ENCODE peak calls at places on chromosomes 6 and 20, in five cellular contexts. One of them, this sample, is unnamed.

GRCh38 chr6:101296184-101296583 is 97.3 kb upstream of the GRIK2 start:
- DNase-seq in ovary: no peak
- DNase-seq in body of pancreas: no peak
- DNase-seq in fibroblast of lung: peak; percentile 34
- DNase-seq in IMR-90: peak; percentile 2
- DNase-seq in this sample: no peak

GRCh38 chr20:58106143-58106750 is 122.2 kb downstream of the ANKRD60 start:
- DNase-seq in fibroblast of lung: peak; percentile 25
- DNase-seq in IMR-90: no peak
- DNase-seq in body of pancreas: no peak
- DNase-seq in ovary: no peak
- DNase-seq in this sample: no peak

GRCh38 chr6:10347561-10348327 is 67.1 kb downstream of the TFAP2A start:
- DNase-seq in ovary: no peak
- DNase-seq in fibroblast of lung: peak; percentile 57
- DNase-seq in IMR-90: peak; percentile 24
- DNase-seq in body of pancreas: no peak
- DNase-seq in this sample: peak; percentile 68

GRCh38 chr6:3195695-3196497 is 31.6 kb downstream of the TUBB2B start:
- DNase-seq in IMR-90: no peak
- DNase-seq in fibroblast of lung: peak; percentile 36
- DNase-seq in ovary: no peak
- DNase-seq in body of pancreas: no peak
- DNase-seq in this sample: no peak

GRCh38 chr20:17661121-17661744 is 20.8 kb downstream of the RRBP1 start:
- DNase-seq in fibroblast of lung: peak; percentile 35
- DNase-seq in IMR-90: no peak
- DNase-seq in ovary: no peak
- DNase-seq in body of pancreas: peak; percentile 10
- DNase-seq in this sample: peak; percentile 11

GRCh38 chr6:2037230-2037926 is 208.0 kb downstream of the GMDS start:
- DNase-seq in ovary: no peak
- DNase-seq in body of pancreas: no peak
- DNase-seq in fibroblast of lung: peak; percentile 7
- DNase-seq in IMR-90: peak; percentile 28
- DNase-seq in this sample: no peak

GRCh38 chr6:39892490-39893129 is 41.7 kb downstream of the MOCS1 start:
- DNase-seq in IMR-90: peak; percentile 69
- DNase-seq in fibroblast of lung: peak; percentile 54
- DNase-seq in body of pancreas: peak; percentile 79
- DNase-seq in ovary: peak; percentile 54
- DNase-seq in this sample: no peak

GRCh38 chr20:2093200-2093781 is 8.3 kb upstream of the STK35 start:
- DNase-seq in body of pancreas: no peak
- DNase-seq in ovary: no peak
- DNase-seq in fibroblast of lung: no peak
- DNase-seq in IMR-90: no peak
- DNase-seq in this sample: no peak

GRCh38 chr6:44001318-44001868 is 125.9 kb downstream of the MRPL14 start:
- DNase-seq in body of pancreas: no peak
- DNase-seq in ovary: no peak
- DNase-seq in IMR-90: no peak
- DNase-seq in fibroblast of lung: no peak
- DNase-seq in this sample: no peak

GRCh38 chr20:25055711-25056492 is 2.0 kb downstream of the ACSS1 start:
- DNase-seq in IMR-90: peak; percentile 4
- DNase-seq in ovary: peak; percentile 57
- DNase-seq in fibroblast of lung: peak; percentile 42
- DNase-seq in body of pancreas: peak; percentile 22
- DNase-seq in this sample: no peak

GRCh38 chr6:10381133-10381829 is 33.6 kb downstream of the TFAP2A start:
- DNase-seq in fibroblast of lung: no peak
- DNase-seq in ovary: no peak
- DNase-seq in IMR-90: no peak
- DNase-seq in body of pancreas: no peak
- DNase-seq in this sample: no peak

GRCh38 chr6:160035241-160035640 is 66.4 kb downstream of the IGF2R start:
- DNase-seq in body of pancreas: no peak
- DNase-seq in ovary: no peak
- DNase-seq in IMR-90: no peak
- DNase-seq in fibroblast of lung: no peak
- DNase-seq in this sample: no peak

GRCh38 chr6:5906340-5906670 is 100.4 kb downstream of the NRN1 start:
- DNase-seq in ovary: no peak
- DNase-seq in body of pancreas: no peak
- DNase-seq in IMR-90: no peak
- DNase-seq in fibroblast of lung: no peak
- DNase-seq in this sample: no peak

GRCh38 chr6:46323312-46323965 is 152.7 kb upstream of the ENPP5 start:
- DNase-seq in body of pancreas: no peak
- DNase-seq in ovary: no peak
- DNase-seq in IMR-90: peak; percentile 67
- DNase-seq in fibroblast of lung: peak; percentile 95
- DNase-seq in this sample: no peak

GRCh38 chr6:72464246-72464645 is 157.6 kb upstream of the KCNQ5 start:
- DNase-seq in ovary: no peak
- DNase-seq in fibroblast of lung: peak; percentile 5
- DNase-seq in body of pancreas: no peak
- DNase-seq in IMR-90: peak; percentile 24
- DNase-seq in this sample: no peak

GRCh38 chr6:170096803-170097504 is 193.9 kb downstream of the DLL1 start:
- DNase-seq in fibroblast of lung: no peak
- DNase-seq in ovary: peak; percentile 2
- DNase-seq in IMR-90: no peak
- DNase-seq in body of pancreas: no peak
- DNase-seq in this sample: peak; percentile 34

GRCh38 chr6:110217255-110217654 is 37.0 kb downstream of the CDC40 start:
- DNase-seq in ovary: no peak
- DNase-seq in fibroblast of lung: peak; percentile 61
- DNase-seq in body of pancreas: no peak
- DNase-seq in IMR-90: peak; percentile 43
- DNase-seq in this sample: no peak

GRCh38 chr6:132392792-132393191 is 8.5 kb downstream of the MOXD1 start:
- DNase-seq in IMR-90: no peak
- DNase-seq in fibroblast of lung: no peak
- DNase-seq in body of pancreas: no peak
- DNase-seq in ovary: no peak
- DNase-seq in this sample: no peak

GRCh38 chr6:7725412-7725811 is 487 bp upstream of the BMP6 start:
- DNase-seq in IMR-90: no peak
- DNase-seq in body of pancreas: no peak
- DNase-seq in ovary: no peak
- DNase-seq in fibroblast of lung: no peak
- DNase-seq in this sample: no peak

GRCh38 chr20:1313236-1313964 is 15.5 kb downstream of the SDCBP2 start:
- DNase-seq in ovary: peak; percentile 79
- DNase-seq in body of pancreas: peak; percentile 75
- DNase-seq in IMR-90: peak; percentile 71
- DNase-seq in fibroblast of lung: peak; percentile 55
- DNase-seq in this sample: no peak

GRCh38 chr6:113591896-113592827 is 265.0 kb upstream of the MARCKS start:
- DNase-seq in ovary: no peak
- DNase-seq in fibroblast of lung: peak; percentile 48
- DNase-seq in IMR-90: peak; percentile 31
- DNase-seq in body of pancreas: peak; percentile 17
- DNase-seq in this sample: no peak

GRCh38 chr20:38357653-38358207 is 11.4 kb downstream of the LBP start:
- DNase-seq in IMR-90: peak; percentile 15
- DNase-seq in ovary: no peak
- DNase-seq in body of pancreas: no peak
- DNase-seq in fibroblast of lung: peak; percentile 28
- DNase-seq in this sample: no peak

GRCh38 chr20:25148982-25149846 is 46.3 kb upstream of the ENTPD6 start:
- DNase-seq in body of pancreas: no peak
- DNase-seq in ovary: no peak
- DNase-seq in fibroblast of lung: no peak
- DNase-seq in IMR-90: no peak
- DNase-seq in this sample: no peak

GRCh38 chr6:16697437-16698162 is 63.7 kb downstream of the ATXN1 start:
- DNase-seq in ovary: no peak
- DNase-seq in fibroblast of lung: no peak
- DNase-seq in IMR-90: no peak
- DNase-seq in body of pancreas: no peak
- DNase-seq in this sample: no peak

GRCh38 chr20:53623454-53624206 is 30.0 kb upstream of the ZNF217 start:
- DNase-seq in IMR-90: peak; percentile 77
- DNase-seq in body of pancreas: peak; percentile 67
- DNase-seq in ovary: peak; percentile 74
- DNase-seq in fibroblast of lung: peak; percentile 76
- DNase-seq in this sample: peak; percentile 82

GRCh38 chr6:5999688-6000608 is 6.8 kb downstream of the NRN1 start:
- DNase-seq in body of pancreas: no peak
- DNase-seq in IMR-90: no peak
- DNase-seq in ovary: no peak
- DNase-seq in fibroblast of lung: no peak
- DNase-seq in this sample: no peak

GRCh38 chr6:75266716-75267291 is 17.8 kb downstream of the TMEM30A start:
- DNase-seq in IMR-90: peak; percentile 76
- DNase-seq in ovary: no peak
- DNase-seq in fibroblast of lung: peak; percentile 47
- DNase-seq in body of pancreas: no peak
- DNase-seq in this sample: no peak

GRCh38 chr6:3825331-3825831 is 23.8 kb upstream of the FAM50B start:
- DNase-seq in fibroblast of lung: peak; percentile 68
- DNase-seq in IMR-90: peak; percentile 32
- DNase-seq in ovary: peak; percentile 37
- DNase-seq in body of pancreas: peak; percentile 41
- DNase-seq in this sample: no peak

GRCh38 chr20:20079102-20079784 is 26.9 kb downstream of the CFAP61 start:
- DNase-seq in fibroblast of lung: no peak
- DNase-seq in ovary: no peak
- DNase-seq in body of pancreas: no peak
- DNase-seq in IMR-90: no peak
- DNase-seq in this sample: no peak

GRCh38 chr6:161374971-161375873 is 101.4 kb upstream of the AGPAT4 start:
- DNase-seq in fibroblast of lung: peak; percentile 68
- DNase-seq in body of pancreas: peak; percentile 39
- DNase-seq in ovary: no peak
- DNase-seq in IMR-90: no peak
- DNase-seq in this sample: no peak

GRCh38 chr20:25399038-25399430 is 8.4 kb upstream of the ABHD12 start:
- DNase-seq in fibroblast of lung: peak; percentile 62
- DNase-seq in body of pancreas: peak; percentile 41
- DNase-seq in IMR-90: peak; percentile 83
- DNase-seq in ovary: no peak
- DNase-seq in this sample: no peak

GRCh38 chr6:102660288-102660687 is 1266.8 kb downstream of the GRIK2 start:
- DNase-seq in body of pancreas: no peak
- DNase-seq in IMR-90: no peak
- DNase-seq in ovary: no peak
- DNase-seq in fibroblast of lung: peak; percentile 1
- DNase-seq in this sample: no peak

DNA sequence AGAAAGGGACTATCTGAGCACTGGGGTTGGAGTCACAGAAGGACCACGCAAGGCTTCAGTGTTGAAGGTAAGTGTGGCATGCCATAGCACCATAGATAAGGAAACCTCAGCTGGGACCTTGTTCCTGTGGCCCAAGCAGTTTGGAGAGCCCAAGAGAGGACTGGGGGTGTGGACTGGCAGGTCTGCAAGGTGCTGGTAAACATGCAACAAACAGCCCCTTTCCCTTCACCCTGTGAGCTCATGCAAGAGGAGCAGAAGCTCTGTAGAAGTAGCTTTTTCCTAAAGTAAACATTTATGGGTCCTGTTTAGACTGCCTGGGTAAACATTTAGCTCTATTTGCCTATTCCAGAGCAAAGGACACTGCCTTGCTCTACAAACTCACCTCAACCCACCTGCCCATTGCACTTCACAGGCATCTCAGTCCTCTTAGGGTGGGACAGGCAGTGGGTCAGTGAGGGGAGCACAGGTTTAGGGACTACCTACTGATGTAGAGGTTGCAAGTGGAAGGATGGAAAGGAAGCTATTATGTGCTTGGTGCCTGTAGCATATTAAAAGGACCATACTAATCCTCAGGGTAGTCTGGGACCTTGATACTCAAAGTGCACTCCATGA is 12.0 kb downstream of the ZSCAN31 start:
- DNase-seq in ovary: no peak
- DNase-seq in fibroblast of lung: no peak
- DNase-seq in IMR-90: no peak
- DNase-seq in body of pancreas: no peak
- DNase-seq in this sample: no peak
- H3K9me3 ChIP-seq in ovary: peaks cover 22% of the 10 kb centered on the region
- H3K9me3 ChIP-seq in fibroblast of lung: peaks cover 1% of the 10 kb centered on the region
- H3K9me3 ChIP-seq in IMR-90: peaks cover 22% of the 10 kb centered on the region
- H3K9me3 ChIP-seq in body of pancreas: no peaks in the 10 kb centered on the region
- H3K9me3 ChIP-seq in this sample: peaks cover 4% of the 10 kb centered on the region

GRCh38 chr20:41427833-41428232 is 61.2 kb upstream of the EMILIN3 start:
- DNase-seq in fibroblast of lung: no peak
- DNase-seq in ovary: no peak
- DNase-seq in body of pancreas: no peak
- DNase-seq in IMR-90: no peak
- DNase-seq in this sample: peak; percentile 51
- H3K4me3 ChIP-seq in fibroblast of lung: no peak overlapping the region
- H3K4me3 ChIP-seq in ovary: no peak overlapping the region
- H3K4me3 ChIP-seq in body of pancreas: no peak overlapping the region
- H3K4me3 ChIP-seq in IMR-90: no peak overlapping the region
- H3K4me3 ChIP-seq in this sample: no peak overlapping the region

GRCh38 chr20:13898012-13898612 is 92.3 kb downstream of the SEL1L2 start:
- DNase-seq in IMR-90: no peak
- DNase-seq in body of pancreas: no peak
- DNase-seq in fibroblast of lung: no peak
- DNase-seq in ovary: no peak
- DNase-seq in this sample: no peak
- TF ChIP-seq CTCF in IMR-90: no peak
- TF ChIP-seq CTCF in body of pancreas: no peak
- TF ChIP-seq CTCF in fibroblast of lung: no peak
- TF ChIP-seq CTCF in ovary: no peak
- TF ChIP-seq CTCF in this sample: peak; percentile 23

DNA sequence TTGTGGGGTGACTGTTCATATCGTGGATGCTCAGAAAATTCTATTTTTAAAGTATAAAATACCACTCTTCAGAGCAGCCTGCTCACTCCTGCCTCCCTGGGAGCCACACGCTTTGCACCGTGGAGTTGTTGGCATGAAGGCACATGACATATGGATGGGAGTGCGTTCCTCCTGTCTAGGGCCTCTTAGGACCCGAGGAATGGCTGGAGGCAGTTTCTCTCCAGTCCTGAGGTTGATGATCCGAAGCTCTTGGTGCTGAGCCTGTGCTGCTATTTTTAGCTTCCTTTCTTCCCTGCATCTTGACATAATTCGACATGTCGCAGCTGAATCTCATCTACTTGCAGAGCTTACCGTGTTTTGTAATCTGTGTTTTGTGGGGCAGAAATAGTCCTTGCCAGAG is 73.9 kb downstream of the PHACTR3 start:
- DNase-seq in ovary: no peak
- DNase-seq in body of pancreas: no peak
- DNase-seq in fibroblast of lung: no peak
- DNase-seq in IMR-90: no peak
- DNase-seq in this sample: peak; percentile 41
- H3K9me3 ChIP-seq in ovary: no peaks in the 10 kb centered on the region
- H3K9me3 ChIP-seq in body of pancreas: no peaks in the 10 kb centered on the region
- H3K9me3 ChIP-seq in fibroblast of lung: no peaks in the 10 kb centered on the region
- H3K9me3 ChIP-seq in IMR-90: peaks cover 25% of the 10 kb centered on the region
- H3K9me3 ChIP-seq in this sample: no peaks in the 10 kb centered on the region

GRCh38 chr6:119562168-119562567 is 212.6 kb upstream of the MAN1A1 start:
- DNase-seq in fibroblast of lung: no peak
- DNase-seq in IMR-90: no peak
- DNase-seq in body of pancreas: no peak
- DNase-seq in ovary: no peak
- DNase-seq in this sample: no peak

GRCh38 chr6:119552016-119552415 is 202.5 kb upstream of the MAN1A1 start:
- DNase-seq in body of pancreas: no peak
- DNase-seq in fibroblast of lung: peak; percentile 19
- DNase-seq in ovary: no peak
- DNase-seq in IMR-90: no peak
- DNase-seq in this sample: no peak

GRCh38 chr6:119557239-119557638 is 207.7 kb upstream of the MAN1A1 start:
- DNase-seq in IMR-90: no peak
- DNase-seq in ovary: no peak
- DNase-seq in fibroblast of lung: no peak
- DNase-seq in body of pancreas: no peak
- DNase-seq in this sample: no peak
- H3K4me3 ChIP-seq in IMR-90: no peak overlapping the region
- H3K4me3 ChIP-seq in ovary: no peak overlapping the region
- H3K4me3 ChIP-seq in fibroblast of lung: no peak overlapping the region
- H3K4me3 ChIP-seq in body of pancreas: no peak overlapping the region
- H3K4me3 ChIP-seq in this sample: no peak overlapping the region

This sample was measured in RWPE2.